ENCODE peak calls at places on chromosomes 4 and X, in eight cellular contexts. One of them, this sample, is unnamed.

GRCh38 chr4:139806929-139807328 is 141.3 kb downstream of the MGST2 start:
- DNase-seq in BJ: no peak
- DNase-seq in GM12865: no peak
- DNase-seq in ovary: no peak
- DNase-seq in fibroblast of mammary gland: no peak
- DNase-seq in A549: no peak
- DNase-seq in H9: no peak
- DNase-seq in cardiac fibroblast: no peak
- DNase-seq in this sample: no peak

GRCh38 chr4:48315728-48316630 is 25.4 kb upstream of the SLAIN2 start:
- DNase-seq in BJ: no peak
- DNase-seq in GM12865: peak
- DNase-seq in ovary: no peak
- DNase-seq in fibroblast of mammary gland: peak
- DNase-seq in A549: peak
- DNase-seq in H9: peak
- DNase-seq in cardiac fibroblast: peak
- DNase-seq in this sample: peak

GRCh38 chrX:43693602-43694406 is 37.7 kb downstream of the MAOA start:
- DNase-seq in BJ: no peak
- DNase-seq in GM12865: no peak
- DNase-seq in ovary: no peak
- DNase-seq in fibroblast of mammary gland: peak
- DNase-seq in A549: peak
- DNase-seq in H9: no peak
- DNase-seq in cardiac fibroblast: no peak
- DNase-seq in this sample: no peak

GRCh38 chrX:25021132-25021498 is 5.3 kb upstream of the ARX start:
- DNase-seq in BJ: no peak
- DNase-seq in GM12865: no peak
- DNase-seq in ovary: no peak
- DNase-seq in fibroblast of mammary gland: no peak
- DNase-seq in A549: no peak
- DNase-seq in H9: no peak
- DNase-seq in cardiac fibroblast: no peak
- DNase-seq in this sample: no peak

GRCh38 chr4:5708171-5708828 is at the start of gene EVC2:
- DNase-seq in BJ: no peak
- DNase-seq in GM12865: no peak
- DNase-seq in ovary: peak
- DNase-seq in fibroblast of mammary gland: peak
- DNase-seq in A549: peak
- DNase-seq in H9: peak
- DNase-seq in cardiac fibroblast: peak
- DNase-seq in this sample: peak

GRCh38 chr4:90495211-90495610 is 368.0 kb downstream of the CCSER1 start:
- DNase-seq in BJ: no peak
- DNase-seq in GM12865: no peak
- DNase-seq in ovary: no peak
- DNase-seq in fibroblast of mammary gland: no peak
- DNase-seq in A549: no peak
- DNase-seq in H9: no peak
- DNase-seq in cardiac fibroblast: no peak
- DNase-seq in this sample: no peak

GRCh38 chr4:180706766-180707165 is 1536.4 kb upstream of the TENM3 start:
- DNase-seq in BJ: no peak
- DNase-seq in GM12865: no peak
- DNase-seq in ovary: no peak
- DNase-seq in fibroblast of mammary gland: no peak
- DNase-seq in A549: no peak
- DNase-seq in H9: no peak
- DNase-seq in cardiac fibroblast: no peak
- DNase-seq in this sample: no peak

GRCh38 chr4:41418444-41418843 is 119.5 kb upstream of the LIMCH1 start:
- DNase-seq in BJ: peak
- DNase-seq in GM12865: no peak
- DNase-seq in ovary: peak
- DNase-seq in fibroblast of mammary gland: no peak
- DNase-seq in A549: no peak
- DNase-seq in H9: no peak
- DNase-seq in cardiac fibroblast: peak
- DNase-seq in this sample: no peak

GRCh38 chrX:111687305-111687704 is 6.3 kb downstream of the ALG13 start:
- DNase-seq in BJ: no peak
- DNase-seq in GM12865: no peak
- DNase-seq in ovary: no peak
- DNase-seq in fibroblast of mammary gland: no peak
- DNase-seq in A549: no peak
- DNase-seq in H9: no peak
- DNase-seq in cardiac fibroblast: no peak
- DNase-seq in this sample: no peak

GRCh38 chr4:84938316-84938715 is 28.2 kb downstream of the WDFY3 start:
- DNase-seq in BJ: peak
- DNase-seq in GM12865: no peak
- DNase-seq in ovary: no peak
- DNase-seq in fibroblast of mammary gland: peak
- DNase-seq in A549: no peak
- DNase-seq in H9: no peak
- DNase-seq in cardiac fibroblast: peak
- DNase-seq in this sample: no peak

GRCh38 chr4:8176547-8177399 is 18.2 kb upstream of the ABLIM2 start:
- DNase-seq in BJ: no peak
- DNase-seq in GM12865: peak
- DNase-seq in ovary: no peak
- DNase-seq in fibroblast of mammary gland: peak
- DNase-seq in A549: peak
- DNase-seq in H9: peak
- DNase-seq in cardiac fibroblast: peak
- DNase-seq in this sample: no peak

GRCh38 chrX:108396188-108396885 is 41.9 kb downstream of the COL4A6 start:
- DNase-seq in BJ: no peak
- DNase-seq in GM12865: no peak
- DNase-seq in ovary: no peak
- DNase-seq in fibroblast of mammary gland: peak
- DNase-seq in A549: peak
- DNase-seq in H9: peak
- DNase-seq in cardiac fibroblast: no peak
- DNase-seq in this sample: no peak

GRCh38 chr4:244471-244870 is 60.8 kb downstream of the ZNF732 start:
- DNase-seq in BJ: no peak
- DNase-seq in GM12865: peak
- DNase-seq in ovary: peak
- DNase-seq in fibroblast of mammary gland: peak
- DNase-seq in A549: peak
- DNase-seq in H9: peak
- DNase-seq in cardiac fibroblast: peak
- DNase-seq in this sample: no peak

GRCh38 chrX:30935985-30936384 is 46.9 kb upstream of the TAB3 start:
- DNase-seq in BJ: no peak
- DNase-seq in GM12865: peak
- DNase-seq in ovary: no peak
- DNase-seq in fibroblast of mammary gland: peak
- DNase-seq in A549: peak
- DNase-seq in H9: peak
- DNase-seq in cardiac fibroblast: peak
- DNase-seq in this sample: no peak

GRCh38 chrX:18354369-18355329 is at the start of gene SCML2:
- DNase-seq in BJ: no peak
- DNase-seq in GM12865: peak
- DNase-seq in ovary: peak
- DNase-seq in fibroblast of mammary gland: peak
- DNase-seq in A549: peak
- DNase-seq in H9: peak
- DNase-seq in cardiac fibroblast: peak
- DNase-seq in this sample: peak

GRCh38 chrX:139204903-139205667 is 325.5 kb upstream of the F9 start:
- DNase-seq in BJ: no peak
- DNase-seq in GM12865: peak
- DNase-seq in ovary: peak
- DNase-seq in fibroblast of mammary gland: no peak
- DNase-seq in A549: peak
- DNase-seq in H9: peak
- DNase-seq in cardiac fibroblast: no peak
- DNase-seq in this sample: no peak

GRCh38 chrX:81195712-81196111 is 6.0 kb downstream of the HMGN5 start:
- DNase-seq in BJ: no peak
- DNase-seq in GM12865: peak
- DNase-seq in ovary: peak
- DNase-seq in fibroblast of mammary gland: peak
- DNase-seq in A549: peak
- DNase-seq in H9: peak
- DNase-seq in cardiac fibroblast: peak
- DNase-seq in this sample: no peak

GRCh38 chr4:156654410-156654809 is 317.2 kb downstream of the PDGFC start:
- DNase-seq in BJ: no peak
- DNase-seq in GM12865: no peak
- DNase-seq in ovary: no peak
- DNase-seq in fibroblast of mammary gland: no peak
- DNase-seq in A549: no peak
- DNase-seq in H9: no peak
- DNase-seq in cardiac fibroblast: no peak
- DNase-seq in this sample: no peak

GRCh38 chrX:43560247-43560946 is 95.7 kb upstream of the MAOA start:
- DNase-seq in BJ: no peak
- DNase-seq in GM12865: no peak
- DNase-seq in ovary: no peak
- DNase-seq in fibroblast of mammary gland: no peak
- DNase-seq in A549: no peak
- DNase-seq in H9: no peak
- DNase-seq in cardiac fibroblast: no peak
- DNase-seq in this sample: no peak

DNA sequence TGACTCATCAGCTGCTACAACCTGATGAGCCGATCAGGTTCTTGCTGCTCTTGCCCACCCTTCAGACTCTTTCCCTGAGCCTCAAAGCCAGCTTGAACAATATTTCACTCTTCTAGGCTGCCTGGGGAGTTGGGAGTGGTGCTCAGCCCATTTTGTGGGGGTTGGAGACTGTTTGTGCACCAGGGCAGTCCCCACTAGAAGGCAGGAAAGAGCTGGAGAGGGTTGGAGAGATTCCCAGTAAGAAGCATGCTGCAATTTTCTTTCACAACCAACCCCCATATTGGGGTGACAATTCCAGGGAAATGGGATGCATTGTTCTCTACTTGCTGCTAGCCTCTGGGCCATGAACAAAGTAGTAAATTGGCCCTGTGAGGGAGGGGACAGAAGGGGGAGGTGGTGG is 44.1 kb downstream of the SLC16A2 start:
- DNase-seq in BJ: no peak
- DNase-seq in GM12865: no peak
- DNase-seq in ovary: no peak
- DNase-seq in fibroblast of mammary gland: peak
- DNase-seq in A549: no peak
- DNase-seq in H9: no peak
- DNase-seq in cardiac fibroblast: peak
- DNase-seq in this sample: no peak
- TF ChIP-seq CTCF in BJ: peak
- TF ChIP-seq CTCF in GM12865: no peak
- TF ChIP-seq CTCF in ovary: no peak
- TF ChIP-seq CTCF in fibroblast of mammary gland: peak
- TF ChIP-seq CTCF in A549: no peak
- TF ChIP-seq CTCF in H9: no peak
- TF ChIP-seq CTCF in cardiac fibroblast: peak
- TF ChIP-seq CTCF in this sample: no peak

GRCh38 chr4:152352645-152353116 is 183.2 kb downstream of the FBXW7 start:
- DNase-seq in BJ: peak
- DNase-seq in GM12865: peak
- DNase-seq in ovary: peak
- DNase-seq in fibroblast of mammary gland: peak
- DNase-seq in A549: peak
- DNase-seq in H9: peak
- DNase-seq in cardiac fibroblast: peak
- DNase-seq in this sample: peak

GRCh38 chr4:152346979-152347378 is 188.9 kb downstream of the FBXW7 start:
- DNase-seq in BJ: no peak
- DNase-seq in GM12865: no peak
- DNase-seq in ovary: no peak
- DNase-seq in fibroblast of mammary gland: no peak
- DNase-seq in A549: no peak
- DNase-seq in H9: no peak
- DNase-seq in cardiac fibroblast: no peak
- DNase-seq in this sample: no peak

GRCh38 chr4:152352215-152352614 is 183.7 kb downstream of the FBXW7 start:
- DNase-seq in BJ: no peak
- DNase-seq in GM12865: no peak
- DNase-seq in ovary: no peak
- DNase-seq in fibroblast of mammary gland: no peak
- DNase-seq in A549: no peak
- DNase-seq in H9: no peak
- DNase-seq in cardiac fibroblast: peak
- DNase-seq in this sample: no peak

GRCh38 chr4:152351080-152351479 is 184.8 kb downstream of the FBXW7 start:
- DNase-seq in BJ: no peak
- DNase-seq in GM12865: no peak
- DNase-seq in ovary: no peak
- DNase-seq in fibroblast of mammary gland: no peak
- DNase-seq in A549: no peak
- DNase-seq in H9: no peak
- DNase-seq in cardiac fibroblast: no peak
- DNase-seq in this sample: no peak

DNA sequence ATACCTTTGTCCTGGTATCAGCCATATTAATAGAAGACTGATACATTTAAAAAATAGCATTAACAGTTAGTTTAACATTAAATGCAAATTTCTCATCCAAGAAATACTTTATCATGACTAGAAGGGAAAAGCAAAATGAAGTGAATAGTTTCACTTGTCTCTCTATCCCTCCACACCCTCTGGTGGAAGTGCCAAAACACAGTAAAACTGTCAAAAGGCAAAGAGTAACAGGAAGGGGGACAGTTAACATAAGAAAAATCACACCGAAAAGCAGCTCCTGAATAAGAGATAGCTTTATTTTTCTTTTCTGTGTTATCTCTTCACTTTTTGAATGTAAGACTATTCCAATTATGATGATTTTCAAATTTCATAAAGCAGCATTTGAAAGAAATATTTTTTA is 187.2 kb downstream of the FBXW7 start:
- DNase-seq in BJ: no peak
- DNase-seq in GM12865: no peak
- DNase-seq in ovary: no peak
- DNase-seq in fibroblast of mammary gland: peak
- DNase-seq in A549: no peak
- DNase-seq in H9: no peak
- DNase-seq in cardiac fibroblast: peak
- DNase-seq in this sample: no peak
- TF ChIP-seq CTCF in BJ: peak
- TF ChIP-seq CTCF in GM12865: no peak
- TF ChIP-seq CTCF in ovary: no peak
- TF ChIP-seq CTCF in fibroblast of mammary gland: peak
- TF ChIP-seq CTCF in A549: no peak
- TF ChIP-seq CTCF in H9: peak
- TF ChIP-seq CTCF in cardiac fibroblast: peak
- TF ChIP-seq CTCF in this sample: peak

GRCh38 chrX:50081282-50081955 is 119.4 kb downstream of the AKAP4 start:
- DNase-seq in BJ: no peak
- DNase-seq in GM12865: peak
- DNase-seq in ovary: peak
- DNase-seq in fibroblast of mammary gland: peak
- DNase-seq in A549: peak
- DNase-seq in H9: peak
- DNase-seq in cardiac fibroblast: peak
- DNase-seq in this sample: no peak
- TF ChIP-seq CTCF in BJ: peak
- TF ChIP-seq CTCF in GM12865: peak
- TF ChIP-seq CTCF in ovary: no peak
- TF ChIP-seq CTCF in fibroblast of mammary gland: peak
- TF ChIP-seq CTCF in A549: peak
- TF ChIP-seq CTCF in H9: peak
- TF ChIP-seq CTCF in cardiac fibroblast: peak
- TF ChIP-seq CTCF in this sample: peak

GRCh38 chrX:68947882-68948605 is 119.2 kb downstream of the EFNB1 start:
- DNase-seq in BJ: no peak
- DNase-seq in GM12865: no peak
- DNase-seq in ovary: no peak
- DNase-seq in fibroblast of mammary gland: no peak
- DNase-seq in A549: no peak
- DNase-seq in H9: no peak
- DNase-seq in cardiac fibroblast: no peak
- DNase-seq in this sample: no peak
- TF ChIP-seq CTCF in BJ: no peak
- TF ChIP-seq CTCF in GM12865: no peak
- TF ChIP-seq CTCF in ovary: no peak
- TF ChIP-seq CTCF in fibroblast of mammary gland: no peak
- TF ChIP-seq CTCF in A549: no peak
- TF ChIP-seq CTCF in H9: no peak
- TF ChIP-seq CTCF in cardiac fibroblast: no peak
- TF ChIP-seq CTCF in this sample: no peak

This sample was measured in GM06990.